ENCODE peak calls at places on chromosome 10, in nine cellular contexts. One of them, this sample, is unnamed.

GRCh38 chr10:98077223-98077622 is 46.8 kb upstream of the CRTAC1 start:
- DNase-seq in esophagus muscularis mucosa: no peak
- DNase-seq in GM23338: no peak
- DNase-seq in GM12892: no peak
- DNase-seq in breast epithelium: no peak
- DNase-seq in stomach: no peak
- DNase-seq in HL-60: no peak
- DNase-seq in sigmoid colon: no peak
- DNase-seq in K562: no peak
- DNase-seq in this sample: peak; percentile 12

GRCh38 chr10:69317175-69318086 is 39.1 kb downstream of the HK1 start:
- DNase-seq in breast epithelium: no peak
- DNase-seq in GM12892: peak; percentile 56
- DNase-seq in esophagus muscularis mucosa: no peak
- DNase-seq in HL-60: no peak
- DNase-seq in GM23338: no peak
- DNase-seq in stomach: no peak
- DNase-seq in K562: peak; percentile 97
- DNase-seq in sigmoid colon: no peak
- DNase-seq in this sample: no peak

GRCh38 chr10:75959209-75959608 is 527.8 kb downstream of the LRMDA start:
- DNase-seq in K562: no peak
- DNase-seq in GM12892: no peak
- DNase-seq in stomach: no peak
- DNase-seq in GM23338: no peak
- DNase-seq in HL-60: no peak
- DNase-seq in esophagus muscularis mucosa: no peak
- DNase-seq in breast epithelium: no peak
- DNase-seq in sigmoid colon: no peak
- DNase-seq in this sample: no peak

GRCh38 chr10:71209324-71210030 is 2.9 kb upstream of the UNC5B start:
- DNase-seq in breast epithelium: no peak
- DNase-seq in GM23338: no peak
- DNase-seq in HL-60: no peak
- DNase-seq in GM12892: no peak
- DNase-seq in sigmoid colon: no peak
- DNase-seq in stomach: peak; percentile 15
- DNase-seq in K562: no peak
- DNase-seq in esophagus muscularis mucosa: no peak
- DNase-seq in this sample: no peak

GRCh38 chr10:45596556-45596955 is 76.0 kb downstream of the ZFAND4 start:
- DNase-seq in breast epithelium: no peak
- DNase-seq in GM12892: no peak
- DNase-seq in sigmoid colon: no peak
- DNase-seq in K562: no peak
- DNase-seq in HL-60: no peak
- DNase-seq in GM23338: no peak
- DNase-seq in stomach: no peak
- DNase-seq in esophagus muscularis mucosa: no peak
- DNase-seq in this sample: no peak

GRCh38 chr10:122461367-122461728 is at the start of gene HTRA1:
- DNase-seq in GM23338: peak; percentile 79
- DNase-seq in breast epithelium: peak; percentile 49
- DNase-seq in sigmoid colon: peak; percentile 92
- DNase-seq in GM12892: no peak
- DNase-seq in stomach: peak; percentile 56
- DNase-seq in esophagus muscularis mucosa: no peak
- DNase-seq in HL-60: no peak
- DNase-seq in K562: no peak
- DNase-seq in this sample: peak; percentile 64

GRCh38 chr10:118501637-118502440 is 93.6 kb downstream of the PRLHR start:
- DNase-seq in GM12892: no peak
- DNase-seq in HL-60: peak; percentile 70
- DNase-seq in breast epithelium: peak; percentile 22
- DNase-seq in stomach: no peak
- DNase-seq in K562: peak; percentile 21
- DNase-seq in GM23338: no peak
- DNase-seq in sigmoid colon: no peak
- DNase-seq in esophagus muscularis mucosa: peak; percentile 66
- DNase-seq in this sample: peak; percentile 21

GRCh38 chr10:15898046-15898445 is 37.7 kb upstream of the MINDY3 start:
- DNase-seq in GM23338: peak; percentile 53
- DNase-seq in esophagus muscularis mucosa: no peak
- DNase-seq in breast epithelium: no peak
- DNase-seq in stomach: no peak
- DNase-seq in K562: no peak
- DNase-seq in GM12892: no peak
- DNase-seq in HL-60: no peak
- DNase-seq in sigmoid colon: no peak
- DNase-seq in this sample: no peak

GRCh38 chr10:24727811-24728210 is 4.1 kb upstream of the ARHGAP21 start:
- DNase-seq in breast epithelium: no peak
- DNase-seq in sigmoid colon: no peak
- DNase-seq in K562: peak; percentile 70
- DNase-seq in GM12892: no peak
- DNase-seq in HL-60: no peak
- DNase-seq in esophagus muscularis mucosa: no peak
- DNase-seq in GM23338: peak; percentile 65
- DNase-seq in stomach: no peak
- DNase-seq in this sample: no peak

GRCh38 chr10:63107943-63108437 is 25.1 kb upstream of the NRBF2 start:
- DNase-seq in GM12892: no peak
- DNase-seq in HL-60: no peak
- DNase-seq in K562: no peak
- DNase-seq in stomach: no peak
- DNase-seq in sigmoid colon: no peak
- DNase-seq in breast epithelium: no peak
- DNase-seq in GM23338: no peak
- DNase-seq in esophagus muscularis mucosa: no peak
- DNase-seq in this sample: no peak

GRCh38 chr10:102776779-102777417 is 33.1 kb downstream of the WBP1L start:
- DNase-seq in stomach: peak; percentile 71
- DNase-seq in GM12892: no peak
- DNase-seq in breast epithelium: peak; percentile 85
- DNase-seq in sigmoid colon: peak; percentile 98
- DNase-seq in HL-60: peak; percentile 36
- DNase-seq in esophagus muscularis mucosa: peak; percentile 97
- DNase-seq in K562: peak; percentile 73
- DNase-seq in GM23338: peak; percentile 83
- DNase-seq in this sample: peak; percentile 93

GRCh38 chr10:45080321-45080720 is 79.6 kb downstream of the ZNF22 start:
- DNase-seq in K562: no peak
- DNase-seq in stomach: no peak
- DNase-seq in sigmoid colon: no peak
- DNase-seq in HL-60: no peak
- DNase-seq in breast epithelium: no peak
- DNase-seq in GM23338: no peak
- DNase-seq in GM12892: no peak
- DNase-seq in esophagus muscularis mucosa: no peak
- DNase-seq in this sample: no peak

GRCh38 chr10:48406204-48406603 is 99.7 kb downstream of the MAPK8 start:
- DNase-seq in K562: peak; percentile 85
- DNase-seq in stomach: no peak
- DNase-seq in GM23338: no peak
- DNase-seq in breast epithelium: no peak
- DNase-seq in esophagus muscularis mucosa: no peak
- DNase-seq in HL-60: peak; percentile 14
- DNase-seq in sigmoid colon: no peak
- DNase-seq in GM12892: no peak
- DNase-seq in this sample: no peak

GRCh38 chr10:53534428-53534827 is 761.8 kb upstream of the MBL2 start:
- DNase-seq in breast epithelium: no peak
- DNase-seq in esophagus muscularis mucosa: no peak
- DNase-seq in stomach: no peak
- DNase-seq in K562: no peak
- DNase-seq in sigmoid colon: no peak
- DNase-seq in HL-60: no peak
- DNase-seq in GM23338: no peak
- DNase-seq in GM12892: no peak
- DNase-seq in this sample: no peak

GRCh38 chr10:70272925-70273316 is 10.9 kb downstream of the NPFFR1 start:
- DNase-seq in HL-60: no peak
- DNase-seq in breast epithelium: no peak
- DNase-seq in stomach: no peak
- DNase-seq in GM12892: no peak
- DNase-seq in K562: peak; percentile 10
- DNase-seq in sigmoid colon: no peak
- DNase-seq in GM23338: no peak
- DNase-seq in esophagus muscularis mucosa: no peak
- DNase-seq in this sample: no peak

GRCh38 chr10:36441557-36441956 is 683.8 kb upstream of the ANKRD30A start:
- DNase-seq in esophagus muscularis mucosa: no peak
- DNase-seq in GM23338: no peak
- DNase-seq in GM12892: no peak
- DNase-seq in stomach: no peak
- DNase-seq in breast epithelium: no peak
- DNase-seq in HL-60: no peak
- DNase-seq in sigmoid colon: no peak
- DNase-seq in K562: no peak
- DNase-seq in this sample: no peak

DNA sequence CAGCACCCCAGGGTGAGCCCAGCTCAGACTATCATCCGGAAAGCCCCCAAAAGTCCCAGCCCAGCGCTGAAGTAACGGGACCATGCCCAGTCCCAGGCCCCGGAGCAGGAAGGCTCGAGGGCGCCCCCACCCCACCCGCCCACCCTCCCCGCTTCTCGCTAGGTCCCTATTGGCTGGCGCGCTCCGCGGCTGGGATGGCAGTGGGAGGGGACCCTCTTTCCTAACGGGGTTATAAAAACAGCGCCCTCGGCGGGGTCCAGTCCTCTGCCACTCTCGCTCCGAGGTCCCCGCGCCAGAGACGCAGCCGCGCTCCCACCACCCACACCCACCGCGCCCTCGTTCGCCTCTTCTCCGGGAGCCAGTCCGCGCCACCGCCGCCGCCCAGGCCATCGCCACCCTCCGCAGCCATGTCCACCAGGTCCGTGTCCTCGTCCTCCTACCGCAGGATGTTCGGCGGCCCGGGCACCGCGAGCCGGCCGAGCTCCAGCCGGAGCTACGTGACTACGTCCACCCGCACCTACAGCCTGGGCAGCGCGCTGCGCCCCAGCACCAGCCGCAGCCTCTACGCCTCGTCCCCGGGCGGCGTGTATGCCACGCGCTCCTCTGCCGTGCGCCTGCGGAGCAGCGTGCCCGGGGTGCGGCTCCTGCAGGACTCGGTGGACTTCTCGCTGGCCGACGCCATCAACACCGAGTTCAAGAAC is 1.1 kb downstream of the VIM start:
- DNase-seq in GM12892: peak; percentile 29
- DNase-seq in esophagus muscularis mucosa: peak; percentile 98
- DNase-seq in sigmoid colon: peak; percentile 97
- DNase-seq in GM23338: peak; percentile 46
- DNase-seq in breast epithelium: peak; percentile 68
- DNase-seq in K562: peak; percentile 80
- DNase-seq in stomach: peak; percentile 73
- DNase-seq in HL-60: peak; percentile 24
- DNase-seq in this sample: peak; percentile 49
- TF ChIP-seq POLR2AphosphoS5 in GM12892: peak; percentile 62
- TF ChIP-seq POLR2AphosphoS5 in esophagus muscularis mucosa: peak; percentile 66
- TF ChIP-seq POLR2AphosphoS5 in sigmoid colon: peak; percentile 97
- TF ChIP-seq POLR2AphosphoS5 in GM23338: peak; percentile 42
- TF ChIP-seq POLR2AphosphoS5 in breast epithelium: peak; percentile 85
- TF ChIP-seq POLR2AphosphoS5 in K562: peak; percentile 43
- TF ChIP-seq POLR2AphosphoS5 in stomach: peak; percentile 94
- TF ChIP-seq POLR2AphosphoS5 in HL-60: peak; percentile 32
- TF ChIP-seq POLR2AphosphoS5 in this sample: no peak

DNA sequence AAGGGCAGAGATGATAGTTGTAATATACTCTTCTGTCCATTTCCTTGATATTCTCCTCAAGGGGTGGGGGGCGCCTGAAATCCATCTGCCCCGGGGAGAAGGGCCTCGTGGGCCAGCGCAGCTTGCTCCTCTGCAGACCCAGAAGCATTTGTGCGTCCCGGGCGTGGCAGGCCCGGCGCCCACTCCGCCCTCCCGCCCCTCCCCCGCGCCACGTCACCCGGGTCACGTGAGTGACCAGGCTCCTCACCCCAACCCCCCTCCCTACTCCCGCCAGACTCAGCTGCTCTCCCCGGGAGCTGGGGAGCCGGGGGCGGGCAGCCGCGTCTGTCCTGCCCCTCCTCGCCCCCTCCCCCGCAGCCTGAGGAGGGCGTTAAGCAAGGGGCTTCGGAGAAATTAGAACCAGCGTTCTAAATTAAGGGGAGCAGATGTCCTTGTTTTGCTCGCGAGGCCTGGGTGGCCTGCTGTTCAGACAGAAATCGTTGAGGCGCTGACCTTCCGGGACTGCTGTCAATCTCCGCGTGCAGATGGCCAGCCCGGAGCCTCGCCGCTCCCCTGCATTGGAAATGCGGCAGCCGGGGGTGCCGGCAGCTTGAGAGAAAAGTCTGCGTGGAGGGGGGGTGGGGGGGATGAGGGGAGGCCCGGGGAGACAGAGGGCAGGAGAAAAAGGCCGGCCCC is 102.1 kb upstream of the ZNF438 start:
- DNase-seq in GM12892: peak; percentile 75
- DNase-seq in stomach: peak; percentile 81
- DNase-seq in HL-60: peak; percentile 18
- DNase-seq in K562: peak; percentile 91
- DNase-seq in sigmoid colon: peak; percentile 92
- DNase-seq in breast epithelium: peak; percentile 46
- DNase-seq in esophagus muscularis mucosa: peak; percentile 95
- DNase-seq in GM23338: peak; percentile 71
- DNase-seq in this sample: peak; percentile 40
- TF ChIP-seq POLR2AphosphoS5 in GM12892: no peak
- TF ChIP-seq POLR2AphosphoS5 in stomach: peak; percentile 48
- TF ChIP-seq POLR2AphosphoS5 in HL-60: no peak
- TF ChIP-seq POLR2AphosphoS5 in K562: no peak
- TF ChIP-seq POLR2AphosphoS5 in sigmoid colon: peak; percentile 88
- TF ChIP-seq POLR2AphosphoS5 in breast epithelium: peak; percentile 44
- TF ChIP-seq POLR2AphosphoS5 in esophagus muscularis mucosa: peak; percentile 55
- TF ChIP-seq POLR2AphosphoS5 in GM23338: peak; percentile 16
- TF ChIP-seq POLR2AphosphoS5 in this sample: no peak

GRCh38 chr10:58267713-58268453 is at the start of gene IPMK:
- DNase-seq in HL-60: peak; percentile 93
- DNase-seq in esophagus muscularis mucosa: peak; percentile 97
- DNase-seq in K562: peak; percentile 97
- DNase-seq in stomach: peak; percentile 96
- DNase-seq in sigmoid colon: peak; percentile 97
- DNase-seq in GM23338: peak; percentile 94
- DNase-seq in GM12892: peak; percentile 59
- DNase-seq in breast epithelium: peak; percentile 91
- DNase-seq in this sample: peak; percentile 91
- TF ChIP-seq POLR2AphosphoS5 in HL-60: no peak
- TF ChIP-seq POLR2AphosphoS5 in esophagus muscularis mucosa: peak; percentile 91
- TF ChIP-seq POLR2AphosphoS5 in K562: peak; percentile 50
- TF ChIP-seq POLR2AphosphoS5 in stomach: peak; percentile 86
- TF ChIP-seq POLR2AphosphoS5 in sigmoid colon: peak; percentile 80
- TF ChIP-seq POLR2AphosphoS5 in GM23338: peak; percentile 63
- TF ChIP-seq POLR2AphosphoS5 in GM12892: no peak
- TF ChIP-seq POLR2AphosphoS5 in breast epithelium: peak; percentile 63
- TF ChIP-seq POLR2AphosphoS5 in this sample: peak; percentile 76

DNA sequence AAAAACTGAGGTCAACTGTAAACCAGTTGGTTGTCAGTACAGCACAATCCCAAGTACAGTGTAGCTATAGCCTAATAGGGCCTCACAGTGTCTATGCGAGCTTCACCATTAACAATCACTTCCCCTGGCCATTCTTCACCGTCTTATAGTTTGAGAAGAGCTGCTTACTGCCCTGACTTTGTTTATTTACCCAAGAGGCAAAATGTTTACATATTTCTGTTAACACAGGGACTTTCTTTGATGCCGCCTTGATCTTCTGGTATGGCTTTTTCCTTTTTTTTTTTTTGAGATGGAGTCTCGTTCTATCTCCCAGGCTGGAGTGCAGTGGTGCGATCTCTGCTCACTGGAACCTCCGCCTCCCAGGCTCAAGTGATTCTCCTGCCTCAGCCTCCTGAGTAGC is 3.3 kb downstream of the MYOF start:
- DNase-seq in stomach: no peak
- DNase-seq in GM12892: no peak
- DNase-seq in GM23338: no peak
- DNase-seq in breast epithelium: no peak
- DNase-seq in HL-60: no peak
- DNase-seq in K562: no peak
- DNase-seq in sigmoid colon: peak; percentile 34
- DNase-seq in esophagus muscularis mucosa: no peak
- DNase-seq in this sample: no peak
- TF ChIP-seq POLR2AphosphoS5 in stomach: no peak
- TF ChIP-seq POLR2AphosphoS5 in GM12892: no peak
- TF ChIP-seq POLR2AphosphoS5 in GM23338: no peak
- TF ChIP-seq POLR2AphosphoS5 in breast epithelium: no peak
- TF ChIP-seq POLR2AphosphoS5 in HL-60: no peak
- TF ChIP-seq POLR2AphosphoS5 in K562: no peak
- TF ChIP-seq POLR2AphosphoS5 in sigmoid colon: no peak
- TF ChIP-seq POLR2AphosphoS5 in esophagus muscularis mucosa: no peak
- TF ChIP-seq POLR2AphosphoS5 in this sample: no peak

This sample was measured in prostate gland.